ENCODE peak calls at places on chromosomes 3 and 15, in four cellular contexts. T is anterior cingulate cortex; R is activated CD8-positive, alpha-beta T cell treated with anti-CD3 and anti-CD28 coated beads for 36 hours; E is EH. U is an unnamed sample.

GRCh38 chr15:100713163-100713867 is 110.9 kb downstream of the ASB7 start:
- DNase-seq in E (peak; percentile 89), R (no peak), T (no peak), U (no peak)

GRCh38 chr3:41751597-41751996 is 210.3 kb downstream of the ULK4 start:
- DNase-seq in E (peak; percentile 2), T (no peak), R (no peak), U (no peak)

GRCh38 chr3:168002786-168003368 is 92.8 kb downstream of the GOLIM4 start:
- DNase-seq in R (no peak), T (no peak), E (peak; percentile 50), U (no peak)

GRCh38 chr15:70014860-70015490 is 82.7 kb downstream of the TLE3 start:
- DNase-seq in T (no peak), E (no peak), R (no peak), U (no peak)

GRCh38 chr3:33885496-33885895 is 87.1 kb downstream of the PDCD6IP start:
- DNase-seq in R (no peak), E (no peak), T (no peak), U (no peak)

GRCh38 chr3:65685621-65686020 is 353.1 kb downstream of the MAGI1 start:
- DNase-seq in E (peak; percentile 55), R (no peak), T (no peak), U (no peak)

GRCh38 chr15:52247032-52247431 is 48.6 kb downstream of the MYO5C start:
- DNase-seq in R (no peak), T (no peak), E (peak; percentile 72), U (no peak)

GRCh38 chr15:96112018-96112417 is 218.5 kb upstream of the NR2F2 start:
- DNase-seq in E (no peak), T (no peak), R (no peak), U (no peak)

GRCh38 chr3:155078959-155079794 is 942 bp upstream of the MME start:
- DNase-seq in E (peak; percentile 44), T (no peak), R (no peak), U (no peak)

GRCh38 chr3:124504332-124505059 is 225.8 kb upstream of the UMPS start:
- DNase-seq in E (peak; percentile 86), T (no peak), R (no peak), U (no peak)

GRCh38 chr3:110806924-110807323 is 264.7 kb upstream of the NECTIN3 start:
- DNase-seq in T (no peak), E (peak; percentile 59), R (no peak), U (no peak)

GRCh38 chr3:9795212-9795611 is 2.3 kb downstream of the ARPC4 start:
- DNase-seq in E (no peak), R (no peak), T (no peak), U (no peak)

GRCh38 chr3:63967675-63968611 is 55.4 kb downstream of the PSMD6 start:
- DNase-seq in R (peak; percentile 43), E (peak; percentile 55), T (no peak), U (peak; percentile 9)

GRCh38 chr3:4597204-4597985 is 104.2 kb downstream of the ITPR1 start:
- DNase-seq in T (no peak), E (no peak), R (no peak), U (no peak)

GRCh38 chr3:11944052-11944673 is 60.0 kb upstream of the SYN2 start:
- DNase-seq in T (no peak), R (no peak), E (peak; percentile 17), U (no peak)

GRCh38 chr15:92383528-92384326 is 10.0 kb upstream of the ST8SIA2 start:
- DNase-seq in E (peak; percentile 10), R (peak; percentile 56), T (no peak), U (no peak)

GRCh38 chr3:188006726-188007393 is 147.1 kb upstream of the LPP start:
- DNase-seq in R (no peak), E (no peak), T (peak; percentile 4), U (no peak)

GRCh38 chr3:30625541-30626438 is 19.4 kb downstream of the TGFBR2 start:
- DNase-seq in R (no peak), E (peak; percentile 78), T (no peak), U (no peak)

U was measured in effector memory CD4-positive, alpha-beta T cell.